ENCODE peak calls at places on chromosomes 4 and X, in four cellular contexts. A, W, V and C are unnamed samples.

GRCh38 chr4:27019766-27020165 is 159.1 kb downstream of the STIM2 start:
- DNase-seq in A (no peak), W (no peak), V (no peak), C (no peak)

GRCh38 chr4:105619193-105619931 is 66.9 kb downstream of the ARHGEF38 start:
- DNase-seq in A (no peak), W (no peak), V (no peak), C (no peak)

GRCh38 chr4:42588909-42589308 is 68.0 kb downstream of the ATP8A1 start:
- DNase-seq in A (no peak), W (no peak), V (no peak), C (no peak)

GRCh38 chrX:21166302-21166982 is 207.8 kb upstream of the CNKSR2 start:
- DNase-seq in A (no peak), W (no peak), V (no peak), C (no peak)

GRCh38 chr4:147366164-147366563 is 114.7 kb upstream of the EDNRA start:
- DNase-seq in A (no peak), W (no peak), V (no peak), C (no peak)

GRCh38 chrX:84501798-84502628 is at the start of gene HDX:
- DNase-seq in A (peak), W (peak), V (peak), C (peak)

GRCh38 chrX:19874391-19875050 is 12.9 kb downstream of the SH3KBP1 start:
- DNase-seq in A (no peak), W (no peak), V (no peak), C (no peak)

GRCh38 chr4:184280591-184281071 is 63.0 kb upstream of the ENPP6 start:
- DNase-seq in A (no peak), W (no peak), V (peak), C (peak)

GRCh38 chr4:64584981-64585557 is 175.8 kb upstream of the TECRL start:
- DNase-seq in A (no peak), W (no peak), V (peak), C (peak)

GRCh38 chr4:185742766-185743165 is 69.2 kb downstream of the SORBS2 start:
- DNase-seq in A (no peak), W (no peak), V (no peak), C (no peak)

GRCh38 chr4:33873791-33874190 is 2370.5 kb downstream of the ARAP2 start:
- DNase-seq in A (no peak), W (no peak), V (no peak), C (no peak)

GRCh38 chr4:65668201-65669007 is 1.9 kb downstream of the EPHA5 start:
- DNase-seq in A (no peak), W (peak), V (no peak), C (no peak)

GRCh38 chr4:157265281-157265680 is 44.8 kb downstream of the GRIA2 start:
- DNase-seq in A (no peak), W (no peak), V (no peak), C (no peak)

GRCh38 chrX:130260316-130260715 is 8.4 kb downstream of the ZNF280C start:
- DNase-seq in A (no peak), W (no peak), V (no peak), C (no peak)

GRCh38 chr4:3436798-3437581 is 4.8 kb upstream of the HGFAC start:
- DNase-seq in A (no peak), W (no peak), V (no peak), C (no peak)

GRCh38 chrX:19888419-19888879 is 1.0 kb upstream of the SH3KBP1 start:
- DNase-seq in A (no peak), W (peak), V (peak), C (peak)

GRCh38 chr4:78058591-78059523 is 1.7 kb downstream of the FRAS1 start:
- DNase-seq in A (no peak), W (peak), V (peak), C (peak)

GRCh38 chr4:112031712-112032328 is 113.4 kb upstream of the FAM241A start:
- DNase-seq in A (no peak), W (peak), V (no peak), C (peak)

GRCh38 chrX:135707880-135708279 is 5.6 kb upstream of the CT45A1 start:
- DNase-seq in A (no peak), W (no peak), V (no peak), C (peak)

GRCh38 chr4:169070071-169070894 is 60.2 kb upstream of the CBR4 start:
- DNase-seq in A (no peak), W (no peak), V (no peak), C (no peak)

GRCh38 chr4:5691491-5692132 is 16.7 kb downstream of the EVC2 start:
- DNase-seq in A (no peak), W (no peak), V (no peak), C (no peak)

GRCh38 chr4:102358128-102358527 is 12.8 kb upstream of the SLC39A8 start:
- DNase-seq in A (no peak), W (no peak), V (no peak), C (no peak)

GRCh38 chr4:186979966-186980745 is 256.5 kb upstream of the FAT1 start:
- DNase-seq in A (no peak), W (no peak), V (no peak), C (no peak)